ENCODE peak calls at places on chromosomes 4 and X, in eight cellular contexts. W is pancreas; H is nucleus accumbens; Y is aorta; E is activated naive CD4-positive, alpha-beta T cell; G is NCI-H1436; V is stimulated activated CD4-positive, alpha-beta T cell treated with anti-CD3 and anti-CD28 coated beads, Interleukin-2, amount 100 ng/mL, for 4 hours; J is activated CD4-positive, alpha-beta T cell treated with anti-CD3 and anti-CD28 coated beads for 48 hours. T is an unnamed sample.

GRCh38 chr4:19807505-19807904 is 444.2 kb upstream of the SLIT2 start:
- DNase-seq in W (no peak), H (no peak), Y (no peak), E (no peak), G (no peak), V (no peak), J (no peak), T (no peak)

GRCh38 chr4:78922207-78922606 is 17.0 kb downstream of the PAQR3 start:
- DNase-seq in W (no peak), H (no peak), Y (no peak), E (no peak), G (no peak), V (no peak), J (no peak), T (no peak)

GRCh38 chr4:98627883-98628282 is 30.5 kb downstream of the TSPAN5 start:
- DNase-seq in W (no peak), H (no peak), Y (no peak), E (no peak), G (no peak), V (no peak), J (no peak), T (no peak)

GRCh38 chr4:153207561-153207960 is 3.3 kb downstream of the TRIM2 start:
- DNase-seq in W (no peak), H (no peak), Y (no peak), E (no peak), G (no peak), V (no peak), J (no peak), T (no peak)

GRCh38 chr4:186260504-186261448 is 5.2 kb upstream of the F11 start:
- DNase-seq in W (peak), H (no peak), Y (no peak), E (no peak), G (no peak), V (no peak), J (no peak), T (no peak)

GRCh38 chrX:119698835-119699234 is 5.9 kb upstream of the SEPTIN6 start:
- DNase-seq in W (no peak), H (no peak), Y (no peak), E (no peak), G (peak), V (no peak), J (no peak), T (no peak)

GRCh38 chrX:74922922-74923321 is 2.3 kb downstream of the NEXMIF start:
- DNase-seq in W (no peak), H (no peak), Y (no peak), E (no peak), G (no peak), V (no peak), J (no peak), T (no peak)

GRCh38 chr4:52979020-52979419 is 116.9 kb downstream of the RASL11B start:
- DNase-seq in W (no peak), H (no peak), Y (no peak), E (no peak), G (peak), V (no peak), J (no peak), T (no peak)

GRCh38 chr4:140133576-140133975 is 20.4 kb downstream of the MAML3 start:
- DNase-seq in W (no peak), H (no peak), Y (no peak), E (no peak), G (no peak), V (no peak), J (no peak), T (no peak)

GRCh38 chr4:40121515-40121914 is 64.9 kb downstream of the N4BP2 start:
- DNase-seq in W (no peak), H (no peak), Y (no peak), E (no peak), G (no peak), V (peak), J (peak), T (no peak)

GRCh38 chrX:70907900-70908299 is 611 bp downstream of the TEX11 start:
- DNase-seq in W (no peak), H (no peak), Y (no peak), E (no peak), G (no peak), V (no peak), J (no peak), T (no peak)

GRCh38 chrX:45697591-45697990 is 496.9 kb upstream of the DIPK2B start:
- DNase-seq in W (no peak), H (no peak), Y (no peak), E (no peak), G (no peak), V (no peak), J (no peak), T (no peak)

GRCh38 chr4:150464523-150464922 is 117.4 kb upstream of the MAB21L2 start:
- DNase-seq in W (no peak), H (no peak), Y (no peak), E (no peak), G (no peak), V (no peak), J (no peak), T (no peak)

GRCh38 chr4:1775731-1776500 is 17.2 kb upstream of the FGFR3 start:
- DNase-seq in W (no peak), H (peak), Y (no peak), E (no peak), G (no peak), V (no peak), J (no peak), T (no peak)

GRCh38 chrX:118565853-118566252 is 70.2 kb downstream of the DOCK11 start:
- DNase-seq in W (no peak), H (no peak), Y (no peak), E (no peak), G (no peak), V (no peak), J (no peak), T (no peak)

GRCh38 chr4:65502151-65502691 is 168.1 kb downstream of the EPHA5 start:
- DNase-seq in W (no peak), H (no peak), Y (no peak), E (no peak), G (no peak), V (no peak), J (no peak), T (no peak)

T was measured in lower lobe of right lung.